ENCODE peak calls at places on chromosomes 11 and 22, in six cellular contexts. One of them, this sample, is unnamed.

GRCh38 chr22:47164514-47165337 is 402.3 kb downstream of the TBC1D22A start:
- DNase-seq in heart right ventricle: no peak
- DNase-seq in upper lobe of right lung: peak
- DNase-seq in brain microvascular endothelial cell: no peak
- DNase-seq in astrocyte: no peak
- DNase-seq in A549: no peak
- DNase-seq in this sample: peak

GRCh38 chr22:35517769-35518530 is 22.7 kb upstream of the RASD2 start:
- DNase-seq in A549: no peak
- DNase-seq in heart right ventricle: no peak
- DNase-seq in astrocyte: no peak
- DNase-seq in upper lobe of right lung: no peak
- DNase-seq in brain microvascular endothelial cell: no peak
- DNase-seq in this sample: no peak

GRCh38 chr11:27698872-27699241 is 1.4 kb downstream of the BDNF start:
- DNase-seq in upper lobe of right lung: peak
- DNase-seq in heart right ventricle: peak
- DNase-seq in astrocyte: peak
- DNase-seq in A549: peak
- DNase-seq in brain microvascular endothelial cell: peak
- DNase-seq in this sample: peak

GRCh38 chr11:96284401-96284800 is 58.6 kb downstream of the MAML2 start:
- DNase-seq in A549: no peak
- DNase-seq in astrocyte: no peak
- DNase-seq in heart right ventricle: no peak
- DNase-seq in upper lobe of right lung: no peak
- DNase-seq in brain microvascular endothelial cell: no peak
- DNase-seq in this sample: no peak

GRCh38 chr11:123145220-123145619 is 49.8 kb downstream of the CLMP start:
- DNase-seq in upper lobe of right lung: peak
- DNase-seq in heart right ventricle: no peak
- DNase-seq in astrocyte: peak
- DNase-seq in brain microvascular endothelial cell: peak
- DNase-seq in A549: peak
- DNase-seq in this sample: no peak

GRCh38 chr11:76763573-76764348 is 19.4 kb upstream of the TSKU start:
- DNase-seq in brain microvascular endothelial cell: peak
- DNase-seq in heart right ventricle: peak
- DNase-seq in A549: no peak
- DNase-seq in upper lobe of right lung: no peak
- DNase-seq in astrocyte: peak
- DNase-seq in this sample: no peak

GRCh38 chr11:62399172-62399867 is 19.5 kb upstream of the SCGB1A1 start:
- DNase-seq in astrocyte: no peak
- DNase-seq in heart right ventricle: no peak
- DNase-seq in upper lobe of right lung: peak
- DNase-seq in brain microvascular endothelial cell: no peak
- DNase-seq in A549: no peak
- DNase-seq in this sample: peak

GRCh38 chr11:4826425-4826824 is 5.3 kb downstream of the OR51F2 start:
- DNase-seq in heart right ventricle: no peak
- DNase-seq in upper lobe of right lung: no peak
- DNase-seq in astrocyte: no peak
- DNase-seq in brain microvascular endothelial cell: peak
- DNase-seq in A549: no peak
- DNase-seq in this sample: no peak

GRCh38 chr22:45804319-45804985 is 132.8 kb downstream of the ATXN10 start:
- DNase-seq in upper lobe of right lung: no peak
- DNase-seq in astrocyte: no peak
- DNase-seq in brain microvascular endothelial cell: no peak
- DNase-seq in heart right ventricle: no peak
- DNase-seq in A549: no peak
- DNase-seq in this sample: no peak

GRCh38 chr11:6629892-6630631 is 10.8 kb upstream of the TPP1 start:
- DNase-seq in heart right ventricle: no peak
- DNase-seq in brain microvascular endothelial cell: no peak
- DNase-seq in astrocyte: no peak
- DNase-seq in upper lobe of right lung: no peak
- DNase-seq in A549: no peak
- DNase-seq in this sample: no peak

GRCh38 chr22:27662359-27663030 is 139.1 kb downstream of the MN1 start:
- DNase-seq in upper lobe of right lung: no peak
- DNase-seq in brain microvascular endothelial cell: no peak
- DNase-seq in A549: no peak
- DNase-seq in astrocyte: no peak
- DNase-seq in heart right ventricle: peak
- DNase-seq in this sample: no peak

GRCh38 chr11:57597461-57597892 is at the start of gene SERPING1:
- DNase-seq in astrocyte: no peak
- DNase-seq in A549: no peak
- DNase-seq in brain microvascular endothelial cell: no peak
- DNase-seq in upper lobe of right lung: peak
- DNase-seq in heart right ventricle: peak
- DNase-seq in this sample: peak
- H3K4me3 ChIP-seq in astrocyte: peak
- H3K4me3 ChIP-seq in A549: peak
- H3K4me3 ChIP-seq in brain microvascular endothelial cell: peak
- H3K4me3 ChIP-seq in upper lobe of right lung: peak
- H3K4me3 ChIP-seq in heart right ventricle: peak
- H3K4me3 ChIP-seq in this sample: peak

DNA sequence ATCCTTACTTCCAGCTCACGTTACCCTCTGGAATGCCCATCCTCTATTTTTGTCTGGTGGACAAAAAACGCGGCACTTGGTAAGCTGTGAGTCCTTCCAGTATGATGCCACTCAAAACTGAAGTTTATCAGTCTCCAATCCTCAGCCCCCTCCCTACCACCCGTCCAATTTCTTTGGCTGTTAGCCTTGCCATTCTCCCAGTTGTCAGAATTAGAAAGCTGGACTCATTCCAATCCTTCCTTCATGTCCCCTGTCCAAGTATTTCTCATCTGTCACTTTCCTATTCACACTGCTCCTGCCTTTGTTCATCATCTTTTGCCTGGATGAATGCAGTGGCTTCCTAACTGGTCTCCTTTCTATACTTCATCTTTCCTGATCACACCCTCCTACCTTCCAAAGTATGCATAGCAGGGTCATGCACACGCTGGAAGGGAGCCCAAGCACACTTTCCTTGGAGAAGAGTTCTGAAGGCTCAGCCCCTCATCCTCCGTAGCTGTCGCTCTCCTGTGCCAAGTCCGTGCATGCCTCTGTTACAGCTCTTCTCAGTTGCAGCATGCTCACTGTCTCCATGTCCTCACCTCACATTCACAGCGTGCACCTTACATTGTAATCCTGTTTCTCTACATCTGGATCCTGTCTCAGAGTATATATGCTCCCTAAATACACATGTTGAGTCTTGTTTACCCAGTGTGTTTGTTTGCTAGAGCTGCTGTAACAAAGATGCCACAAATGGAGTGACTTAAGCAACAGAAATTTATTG is 19.4 kb downstream of the APLP2 start:
- DNase-seq in upper lobe of right lung: no peak
- DNase-seq in brain microvascular endothelial cell: no peak
- DNase-seq in A549: no peak
- DNase-seq in heart right ventricle: peak
- DNase-seq in astrocyte: no peak
- DNase-seq in this sample: no peak
- H3K27ac ChIP-seq in upper lobe of right lung: no peak
- H3K27ac ChIP-seq in brain microvascular endothelial cell: no peak
- H3K27ac ChIP-seq in A549: no peak
- H3K27ac ChIP-seq in heart right ventricle: peak
- H3K27ac ChIP-seq in astrocyte: no peak
- H3K27ac ChIP-seq in this sample: no peak

GRCh38 chr11:100827934-100828661 is 141.0 kb downstream of the ARHGAP42 start:
- DNase-seq in brain microvascular endothelial cell: peak
- DNase-seq in upper lobe of right lung: no peak
- DNase-seq in astrocyte: peak
- DNase-seq in heart right ventricle: no peak
- DNase-seq in A549: peak
- DNase-seq in this sample: no peak
- TF ChIP-seq CTCF in brain microvascular endothelial cell: peak
- TF ChIP-seq CTCF in upper lobe of right lung: no peak
- TF ChIP-seq CTCF in astrocyte: peak
- TF ChIP-seq CTCF in heart right ventricle: peak
- TF ChIP-seq CTCF in A549: peak
- TF ChIP-seq CTCF in this sample: no peak

GRCh38 chr22:40107756-40108437 is 69.8 kb upstream of the TNRC6B start:
- DNase-seq in astrocyte: no peak
- DNase-seq in A549: no peak
- DNase-seq in upper lobe of right lung: no peak
- DNase-seq in heart right ventricle: peak
- DNase-seq in brain microvascular endothelial cell: no peak
- DNase-seq in this sample: no peak
- H3K4me3 ChIP-seq in astrocyte: no peak
- H3K4me3 ChIP-seq in A549: no peak
- H3K4me3 ChIP-seq in upper lobe of right lung: peak
- H3K4me3 ChIP-seq in heart right ventricle: peak
- H3K4me3 ChIP-seq in brain microvascular endothelial cell: no peak
- H3K4me3 ChIP-seq in this sample: peak

GRCh38 chr11:44018127-44018521 is 29.7 kb upstream of the ACCSL start:
- DNase-seq in brain microvascular endothelial cell: no peak
- DNase-seq in astrocyte: no peak
- DNase-seq in heart right ventricle: no peak
- DNase-seq in upper lobe of right lung: no peak
- DNase-seq in A549: no peak
- DNase-seq in this sample: peak

GRCh38 chr11:44015624-44016007 is 32.2 kb upstream of the ACCSL start:
- DNase-seq in brain microvascular endothelial cell: no peak
- DNase-seq in upper lobe of right lung: no peak
- DNase-seq in A549: no peak
- DNase-seq in astrocyte: no peak
- DNase-seq in heart right ventricle: no peak
- DNase-seq in this sample: peak

GRCh38 chr11:44017443-44018126 is 30.2 kb upstream of the ACCSL start:
- DNase-seq in heart right ventricle: no peak
- DNase-seq in brain microvascular endothelial cell: no peak
- DNase-seq in A549: no peak
- DNase-seq in astrocyte: no peak
- DNase-seq in upper lobe of right lung: no peak
- DNase-seq in this sample: no peak

GRCh38 chr11:44016129-44016528 is 31.7 kb upstream of the ACCSL start:
- DNase-seq in brain microvascular endothelial cell: peak
- DNase-seq in A549: no peak
- DNase-seq in heart right ventricle: peak
- DNase-seq in upper lobe of right lung: no peak
- DNase-seq in astrocyte: peak
- DNase-seq in this sample: peak

GRCh38 chr11:44016546-44017442 is 31.0 kb upstream of the ACCSL start:
- DNase-seq in astrocyte: no peak
- DNase-seq in A549: no peak
- DNase-seq in brain microvascular endothelial cell: no peak
- DNase-seq in upper lobe of right lung: no peak
- DNase-seq in heart right ventricle: no peak
- DNase-seq in this sample: peak
- H3K27ac ChIP-seq in astrocyte: no peak
- H3K27ac ChIP-seq in A549: peak
- H3K27ac ChIP-seq in brain microvascular endothelial cell: no peak
- H3K27ac ChIP-seq in upper lobe of right lung: peak
- H3K27ac ChIP-seq in heart right ventricle: peak
- H3K27ac ChIP-seq in this sample: peak

GRCh38 chr11:75563501-75563977 is 1.5 kb downstream of the SERPINH1 start:
- DNase-seq in A549: no peak
- DNase-seq in brain microvascular endothelial cell: no peak
- DNase-seq in heart right ventricle: no peak
- DNase-seq in upper lobe of right lung: no peak
- DNase-seq in astrocyte: no peak
- DNase-seq in this sample: no peak

GRCh38 chr11:75565221-75565814 is 3.3 kb downstream of the SERPINH1 start:
- DNase-seq in upper lobe of right lung: no peak
- DNase-seq in astrocyte: peak
- DNase-seq in heart right ventricle: peak
- DNase-seq in A549: no peak
- DNase-seq in brain microvascular endothelial cell: peak
- DNase-seq in this sample: no peak

GRCh38 chr11:75562048-75562835 is at the start of gene SERPINH1:
- DNase-seq in heart right ventricle: peak
- DNase-seq in A549: peak
- DNase-seq in astrocyte: peak
- DNase-seq in brain microvascular endothelial cell: peak
- DNase-seq in upper lobe of right lung: peak
- DNase-seq in this sample: peak

GRCh38 chr11:75562836-75563484 is 907 bp downstream of the SERPINH1 start:
- DNase-seq in A549: no peak
- DNase-seq in astrocyte: peak
- DNase-seq in upper lobe of right lung: no peak
- DNase-seq in heart right ventricle: peak
- DNase-seq in brain microvascular endothelial cell: peak
- DNase-seq in this sample: no peak

DNA sequence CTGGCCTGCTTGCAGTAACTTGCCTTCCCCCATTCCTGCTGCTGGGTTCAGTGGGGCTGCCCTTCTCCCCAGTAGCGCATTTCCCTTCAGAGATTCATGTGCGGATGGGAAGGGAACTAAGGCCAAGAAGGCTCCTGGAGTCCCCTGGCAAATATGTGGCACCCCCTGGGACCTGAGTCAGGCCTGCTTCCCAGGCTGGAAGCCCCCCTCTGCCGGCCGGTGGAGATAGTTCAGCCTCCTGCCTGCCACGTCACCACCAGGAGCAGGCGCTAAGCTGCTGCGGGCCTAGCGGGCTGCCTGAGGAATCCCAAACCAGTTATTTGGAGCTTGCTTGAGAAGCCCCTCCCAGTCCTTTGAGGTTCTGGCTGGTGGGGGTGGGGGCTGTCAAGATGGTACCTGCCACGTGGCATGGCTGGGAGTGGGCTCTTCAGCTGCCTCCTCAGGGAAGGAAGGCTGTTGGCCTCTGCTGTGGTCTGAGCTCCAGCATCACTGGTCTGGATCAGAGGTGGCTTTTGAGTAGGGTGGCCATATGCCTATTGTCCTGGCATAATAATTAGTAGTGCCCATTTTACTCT is 2.0 kb downstream of the SERPINH1 start:
- DNase-seq in brain microvascular endothelial cell: peak
- DNase-seq in A549: no peak
- DNase-seq in astrocyte: peak
- DNase-seq in upper lobe of right lung: peak
- DNase-seq in heart right ventricle: peak
- DNase-seq in this sample: peak
- TF ChIP-seq CTCF in brain microvascular endothelial cell: peak
- TF ChIP-seq CTCF in A549: no peak
- TF ChIP-seq CTCF in astrocyte: peak
- TF ChIP-seq CTCF in upper lobe of right lung: peak
- TF ChIP-seq CTCF in heart right ventricle: peak
- TF ChIP-seq CTCF in this sample: peak